ENCODE peak calls at places on chromosomes 12 and 14, in eight cellular contexts. C is PC-3, H is neural progenitor cell, Q is suprapubic skin, S is uterus, P is right lobe of liver, R is OCI-LY7, G is body of pancreas. M is an unnamed sample.
A peak's percentile ranks its signal among the peaks of the same experiment; 100 is the strongest.

GRCh38 chr12:5499566-5500325 is 67.8 kb downstream of the NTF3 start:
- DNase-seq in Q (peak; percentile 8), R (no peak), G (no peak), H (no peak), S (no peak), C (no peak), P (no peak), M (no peak)

GRCh38 chr12:22313276-22313995 is 21.1 kb downstream of the ST8SIA1 start:
- DNase-seq in R (no peak), P (no peak), H (no peak), S (no peak), C (peak; percentile 20), Q (no peak), G (no peak), M (no peak)

GRCh38 chr14:24270537-24271133 is 762 bp downstream of the RABGGTA start:
- DNase-seq in H (no peak), C (no peak), R (no peak), S (no peak), P (peak; percentile 49), G (no peak), Q (no peak), M (no peak)

GRCh38 chr12:123532808-123533649 is 490 bp downstream of the RILPL1 start:
- DNase-seq in G (peak; percentile 34), S (no peak), H (peak; percentile 81), C (peak; percentile 17), Q (peak; percentile 74), R (peak; percentile 19), P (peak; percentile 76), M (no peak)

GRCh38 chr12:6826734-6827436 is 1.3 kb upstream of the P3H3 start:
- DNase-seq in R (no peak), G (no peak), H (no peak), S (no peak), Q (peak; percentile 65), C (no peak), P (no peak), M (peak; percentile 44)

GRCh38 chr12:111074559-111074958 is 154.2 kb upstream of the MYL2 start:
- DNase-seq in C (no peak), R (no peak), G (peak; percentile 57), H (no peak), P (peak; percentile 86), Q (no peak), S (no peak), M (no peak)

GRCh38 chr12:1935700-1936378 is 17.4 kb upstream of the CACNA2D4 start:
- DNase-seq in P (no peak), Q (no peak), H (no peak), C (no peak), R (no peak), S (peak; percentile 13), G (peak; percentile 91), M (no peak)

GRCh38 chr14:68786491-68787234 is 6.2 kb downstream of the ZFP36L1 start:
- DNase-seq in S (peak; percentile 58), C (peak; percentile 50), P (no peak), G (peak; percentile 60), Q (peak; percentile 62), H (peak; percentile 26), R (no peak), M (peak; percentile 56)

GRCh38 chr12:63802012-63802608 is 22.4 kb downstream of the RXYLT1 start:
- DNase-seq in S (no peak), R (peak; percentile 34), P (no peak), G (no peak), C (peak; percentile 62), Q (no peak), H (peak; percentile 24), M (peak; percentile 72)

GRCh38 chr12:4091001-4091789 is 182.4 kb upstream of the CCND2 start:
- DNase-seq in S (no peak), R (no peak), H (no peak), Q (no peak), P (no peak), C (no peak), G (no peak), M (no peak)

GRCh38 chr12:101824831-101825230 is 5.9 kb downstream of the GNPTAB start:
- DNase-seq in P (no peak), S (no peak), Q (no peak), H (no peak), R (no peak), G (no peak), C (no peak), M (no peak)

GRCh38 chr14:91899213-91899612 is 31.9 kb upstream of the TC2N start:
- DNase-seq in R (peak; percentile 28), Q (no peak), C (peak; percentile 68), S (no peak), G (peak; percentile 95), H (no peak), P (peak; percentile 69), M (no peak)

GRCh38 chr14:61252354-61253063 is 28.6 kb downstream of the TMEM30B start:
- DNase-seq in P (peak; percentile 65), Q (peak; percentile 77), S (peak; percentile 52), C (peak; percentile 98), H (peak; percentile 87), G (peak; percentile 85), R (peak; percentile 89), M (peak; percentile 98)

GRCh38 chr12:1373887-1374286 is 220.5 kb downstream of the FBXL14 start:
- DNase-seq in Q (no peak), C (no peak), H (no peak), P (no peak), G (no peak), R (no peak), S (no peak), M (no peak)

GRCh38 chr12:8709124-8709830 is 11.5 kb downstream of the RIMKLB start:
- DNase-seq in S (no peak), P (no peak), C (no peak), Q (no peak), R (no peak), H (no peak), G (no peak), M (no peak)

GRCh38 chr12:86838264-86838663 is 582.1 kb upstream of the MGAT4C start:
- DNase-seq in P (no peak), H (no peak), C (no peak), S (no peak), R (no peak), Q (no peak), G (no peak), M (no peak)

GRCh38 chr14:101963052-101963451 is 1.3 kb upstream of the DYNC1H1 start:
- DNase-seq in Q (peak; percentile 44), G (no peak), C (no peak), R (no peak), H (no peak), P (no peak), S (no peak), M (peak; percentile 44)

GRCh38 chr12:2691340-2692111 is 103.2 kb upstream of the FKBP4 start:
- DNase-seq in S (no peak), H (peak; percentile 72), G (no peak), P (no peak), Q (no peak), C (no peak), R (peak; percentile 3), M (peak; percentile 76)

GRCh38 chr12:4271433-4272013 is 2.0 kb upstream of the CCND2 start:
- DNase-seq in S (no peak), C (no peak), R (no peak), Q (no peak), P (no peak), H (peak; percentile 73), G (no peak), M (no peak)

GRCh38 chr14:68645371-68645770 is 147.5 kb downstream of the ZFP36L1 start:
- DNase-seq in R (no peak), P (no peak), Q (no peak), C (no peak), S (no peak), H (no peak), G (no peak), M (no peak)

GRCh38 chr14:102239231-102239630 is 65.7 kb downstream of the MOK start:
- DNase-seq in Q (no peak), G (no peak), R (no peak), C (no peak), S (no peak), H (no peak), P (no peak), M (no peak)

GRCh38 chr12:131684015-131684725 is 26.7 kb upstream of the SFSWAP start:
- DNase-seq in Q (no peak), P (no peak), G (no peak), C (no peak), S (no peak), R (no peak), H (no peak), M (peak; percentile 45)

GRCh38 chr12:95060951-95061350 is 12.5 kb downstream of the NR2C1 start:
- DNase-seq in G (no peak), Q (no peak), C (no peak), R (no peak), P (no peak), S (no peak), H (no peak), M (no peak)

GRCh38 chr12:117085318-117085947 is 13.8 kb downstream of the TESC start:
- DNase-seq in G (no peak), Q (no peak), P (no peak), H (no peak), C (no peak), S (no peak), R (no peak), M (no peak)
- H3K27ac ChIP-seq in G (peak overlapping the region; percentile 63), Q (no peak overlapping the region), P (no peak overlapping the region), H (no peak overlapping the region), C (no peak overlapping the region), S (no peak overlapping the region), R (no peak overlapping the region), M (peak overlapping the region; percentile 22)

GRCh38 chr14:85214471-85214870 is 315.5 kb upstream of the FLRT2 start:
- DNase-seq in Q (no peak), R (no peak), S (no peak), P (no peak), G (no peak), H (no peak), C (peak; percentile 48), M (no peak)
- H3K27ac ChIP-seq in Q (no peak overlapping the region), R (no peak overlapping the region), S (no peak overlapping the region), P (no peak overlapping the region), G (no peak overlapping the region), H (no peak overlapping the region), C (peak overlapping the region; percentile 29), M (no peak overlapping the region)

DNA sequence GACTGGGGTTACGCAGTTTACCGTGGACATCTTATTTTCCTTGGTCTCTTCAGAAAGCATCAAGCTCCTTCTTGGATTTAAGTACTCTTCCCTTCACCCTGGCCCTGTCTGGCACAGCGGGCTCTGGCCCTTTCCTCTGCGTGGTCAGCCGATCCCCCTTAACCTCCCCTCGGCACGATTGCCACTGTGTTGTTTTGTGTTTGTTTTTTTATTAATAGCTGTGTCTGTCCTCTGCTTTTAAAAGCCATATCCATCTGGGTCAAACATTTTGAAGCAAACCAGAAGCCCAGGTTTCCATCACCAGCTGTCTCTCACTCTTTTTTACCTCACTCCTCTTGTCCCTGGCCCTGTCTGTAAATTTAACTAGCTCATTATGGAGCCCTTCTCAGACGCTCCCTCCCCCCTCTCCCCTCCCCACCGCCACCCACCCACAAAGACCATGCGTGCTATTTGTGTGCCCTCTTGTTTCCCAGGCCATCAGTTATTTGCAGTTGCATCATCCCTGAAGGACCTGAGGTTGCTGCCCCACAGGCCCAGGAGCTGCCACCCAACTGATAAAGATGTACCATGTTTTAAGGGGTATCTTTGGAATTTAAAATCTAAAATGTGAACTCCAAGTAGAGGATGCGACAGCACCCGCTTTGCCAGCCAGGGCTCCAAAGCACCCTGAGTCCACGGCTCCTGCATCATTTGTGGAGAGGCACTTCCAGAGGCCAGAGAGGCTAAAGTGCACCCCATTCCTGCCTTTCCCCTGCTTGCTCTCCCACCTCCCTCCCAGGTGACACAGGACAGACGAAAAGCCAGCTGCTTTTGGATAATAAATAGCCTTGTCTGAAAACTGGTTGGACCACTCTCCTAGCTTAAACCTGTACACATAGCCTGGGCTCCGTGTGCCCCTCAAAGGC is 3.9 kb downstream of the BCL11B start:
- DNase-seq in S (no peak), G (no peak), R (no peak), P (no peak), H (no peak), C (no peak), Q (peak; percentile 30), M (no peak)
- H3K27ac ChIP-seq in S (no peak overlapping the region), G (no peak overlapping the region), R (no peak overlapping the region), P (no peak overlapping the region), H (no peak overlapping the region), C (no peak overlapping the region), Q (peak overlapping the region; percentile 70), M (no peak overlapping the region)

GRCh38 chr12:83198291-83198690 is 511.6 kb downstream of the TMTC2 start:
- DNase-seq in H (no peak), P (no peak), S (no peak), C (no peak), Q (no peak), G (no peak), R (no peak), M (no peak)
- H3K27ac ChIP-seq in H (peak overlapping the region; percentile 97), P (no peak overlapping the region), S (no peak overlapping the region), C (no peak overlapping the region), Q (no peak overlapping the region), G (no peak overlapping the region), R (no peak overlapping the region), M (no peak overlapping the region)

M was measured in Karpas-422.